ENCODE peak calls at places on chromosomes 12 and 14, in seven cellular contexts. S is epithelial cell of proximal tubule; A is mesenteric fat pad; Y is HuH-7.5; M is body of pancreas; P is left cardiac atrium; E is activated CD4-positive, CD25-positive, alpha-beta regulatory T cell. H is an unnamed sample.

GRCh38 chr12:67442347-67442841 is 173.2 kb downstream of the CAND1 start:
- DNase-seq in E (no peak), Y (no peak), A (no peak), P (no peak), S (no peak), M (peak), H (no peak)

GRCh38 chr14:95575820-95576473 is 41.1 kb downstream of the GLRX5 start:
- DNase-seq in A (no peak), S (no peak), E (no peak), M (no peak), P (no peak), Y (no peak), H (peak)

GRCh38 chr12:50110762-50111416 is 1.1 kb upstream of the COX14 start:
- DNase-seq in S (peak), Y (peak), P (peak), A (no peak), M (peak), E (no peak), H (no peak)

GRCh38 chr12:105474672-105475071 is 144.2 kb downstream of the C12orf75 start:
- DNase-seq in Y (no peak), M (no peak), P (no peak), S (no peak), E (no peak), A (no peak), H (no peak)

GRCh38 chr12:128586630-128587029 is 237.1 kb downstream of the SLC15A4 start:
- DNase-seq in Y (no peak), A (no peak), S (no peak), E (no peak), M (no peak), P (no peak), H (no peak)

GRCh38 chr14:89660183-89660582 is 243.2 kb upstream of the FOXN3 start:
- DNase-seq in S (peak), A (no peak), P (peak), M (no peak), E (no peak), Y (no peak), H (no peak)

GRCh38 chr12:131833896-131834641 is 5.9 kb downstream of the MMP17 start:
- DNase-seq in Y (no peak), M (no peak), P (no peak), A (no peak), S (no peak), E (no peak), H (no peak)

GRCh38 chr14:38210587-38211257 is 3.0 kb downstream of the SSTR1 start:
- DNase-seq in A (no peak), M (peak), E (no peak), Y (no peak), P (peak), S (no peak), H (no peak)

GRCh38 chr12:57620936-57621496 is 9.8 kb downstream of the ARHGEF25 start:
- DNase-seq in A (peak), E (no peak), S (no peak), Y (no peak), P (peak), M (peak), H (no peak)

GRCh38 chr12:12976366-12976765 is 23.7 kb downstream of the HEBP1 start:
- DNase-seq in Y (no peak), A (no peak), E (no peak), S (peak), P (no peak), M (no peak), H (no peak)

GRCh38 chr12:106058256-106059182 is 80.2 kb downstream of the NUAK1 start:
- DNase-seq in M (no peak), P (no peak), A (no peak), S (no peak), E (no peak), Y (no peak), H (no peak)

GRCh38 chr14:50955373-50956043 is 11.2 kb upstream of the PYGL start:
- DNase-seq in E (no peak), S (peak), A (no peak), Y (peak), M (no peak), P (peak), H (peak)

GRCh38 chr14:87996276-87996592 is 3.3 kb upstream of the GALC start:
- DNase-seq in P (no peak), M (no peak), A (no peak), E (no peak), S (no peak), Y (no peak), H (no peak)

GRCh38 chr12:48003226-48004038 is 844 bp downstream of the COL2A1 start:
- DNase-seq in M (no peak), A (no peak), S (no peak), Y (peak), P (no peak), E (no peak), H (no peak)

GRCh38 chr14:70886421-70887206 is 20.6 kb upstream of the PCNX1 start:
- DNase-seq in E (no peak), M (no peak), S (no peak), P (no peak), Y (no peak), A (no peak), H (no peak)

GRCh38 chr12:110466791-110467190 is 1.3 kb downstream of the GPN3 start:
- DNase-seq in A (no peak), M (no peak), P (no peak), Y (no peak), S (no peak), E (no peak), H (no peak)

GRCh38 chr12:127388985-127389384 is 878.0 kb upstream of the TMEM132C start:
- DNase-seq in E (no peak), M (no peak), Y (no peak), P (no peak), S (no peak), A (no peak), H (no peak)

GRCh38 chr14:56659361-56659760 is 79.8 kb downstream of the TMEM260 start:
- DNase-seq in S (no peak), P (no peak), A (no peak), E (no peak), Y (no peak), M (no peak), H (no peak)

GRCh38 chr12:49865782-49866135 is 22.9 kb upstream of the BCDIN3D start:
- DNase-seq in E (no peak), Y (no peak), P (no peak), M (no peak), A (no peak), S (no peak), H (no peak)

GRCh38 chr14:85334316-85334715 is 195.6 kb upstream of the FLRT2 start:
- DNase-seq in M (no peak), S (no peak), Y (no peak), A (no peak), P (no peak), E (no peak), H (no peak)

GRCh38 chr12:124115976-124116690 is 143.1 kb downstream of the ZNF664 start:
- DNase-seq in M (no peak), E (no peak), S (no peak), Y (no peak), A (peak), P (no peak), H (no peak)

GRCh38 chr14:55448146-55448614 is 7.8 kb upstream of the TBPL2 start:
- DNase-seq in E (no peak), S (peak), A (no peak), P (peak), M (no peak), Y (no peak), H (no peak)

GRCh38 chr12:75725505-75726120 is 214.2 kb upstream of the KRR1 start:
- DNase-seq in S (no peak), E (no peak), P (no peak), M (no peak), A (no peak), Y (no peak), H (no peak)

GRCh38 chr12:127052491-127053232 is 1214.3 kb upstream of the TMEM132C start:
- DNase-seq in S (no peak), E (no peak), P (no peak), M (no peak), A (no peak), Y (no peak), H (no peak)

GRCh38 chr12:19910681-19911080 is 457.7 kb upstream of the PDE3A start:
- DNase-seq in A (no peak), M (no peak), E (no peak), S (no peak), P (no peak), Y (no peak), H (no peak)

GRCh38 chr12:120498870-120499515 is 3.1 kb downstream of the DYNLL1 start:
- DNase-seq in M (no peak), E (no peak), S (no peak), P (no peak), Y (no peak), A (no peak), H (no peak)

GRCh38 chr14:35879141-35879648 is 53.1 kb downstream of the BRMS1L start:
- DNase-seq in S (peak), M (no peak), E (no peak), P (no peak), A (no peak), Y (no peak), H (no peak)

GRCh38 chr12:40717576-40717975 is 25.3 kb downstream of the CNTN1 start:
- DNase-seq in A (no peak), Y (no peak), P (no peak), S (no peak), E (no peak), M (no peak), H (no peak)

GRCh38 chr12:75863475-75863874 is 168.1 kb downstream of the PHLDA1 start:
- DNase-seq in M (no peak), Y (no peak), P (no peak), E (no peak), S (no peak), A (no peak), H (no peak)

GRCh38 chr12:106903241-106903950 is 52.3 kb upstream of the TMEM263 start:
- DNase-seq in M (peak), A (no peak), Y (peak), E (peak), P (peak), S (no peak), H (peak)

GRCh38 chr14:100786131-100786530 is 39.8 kb upstream of the MEG3 start:
- DNase-seq in E (no peak), M (no peak), P (no peak), A (no peak), Y (no peak), S (no peak), H (no peak)

GRCh38 chr14:51668870-51669269 is 17.2 kb downstream of the FRMD6 start:
- DNase-seq in P (no peak), M (no peak), Y (no peak), S (no peak), A (no peak), E (no peak), H (no peak)

H was measured in NT2/D1.